ENCODE peak calls at places on chromosomes 12 and 14, in six cellular contexts. R is A549, L is HepG2, U is GM12878, E is K562, K is endothelial cell of umbilical vein. Q is an unnamed sample.
A peak's percentile ranks its signal among the peaks of the same experiment; 100 is the strongest.

GRCh38 chr12:102299731-102300130 is 102.1 kb upstream of the PMCH start:
- DNase-seq in L (no peak), K (no peak), U (no peak), R (no peak), E (no peak), Q (no peak)

GRCh38 chr14:105212541-105213305 is 31.6 kb upstream of the NUDT14 start:
- DNase-seq in R (no peak), E (no peak), K (no peak), U (no peak), L (no peak), Q (no peak)

GRCh38 chr12:66549050-66549389 is 129.9 kb downstream of the GRIP1 start:
- DNase-seq in U (no peak), K (no peak), L (no peak), E (no peak), R (no peak), Q (no peak)

GRCh38 chr14:42224053-42224888 is 617.6 kb downstream of the LRFN5 start:
- DNase-seq in L (peak; percentile 60), U (peak; percentile 5), K (peak; percentile 47), E (peak; percentile 12), R (peak; percentile 65), Q (peak; percentile 44)

GRCh38 chr12:72072613-72073212 is 134.1 kb downstream of the TPH2 start:
- DNase-seq in U (no peak), L (no peak), R (no peak), E (no peak), K (no peak), Q (no peak)

GRCh38 chr14:36454599-36455240 is 65.3 kb downstream of the NKX2-1 start:
- DNase-seq in U (no peak), K (no peak), R (peak; percentile 26), E (no peak), L (peak; percentile 79), Q (no peak)

GRCh38 chr14:105045710-105046326 is 19.4 kb downstream of the GPR132 start:
- DNase-seq in R (peak; percentile 87), E (peak; percentile 88), L (peak; percentile 58), U (no peak), K (peak; percentile 81), Q (peak; percentile 91)

GRCh38 chr14:94345344-94346072 is 22.4 kb upstream of the SERPINA6 start:
- DNase-seq in E (no peak), U (no peak), R (peak; percentile 81), L (peak; percentile 68), K (no peak), Q (no peak)

GRCh38 chr12:12684375-12685106 is 11.4 kb downstream of the GPR19 start:
- DNase-seq in E (peak; percentile 28), U (no peak), R (peak; percentile 51), L (peak; percentile 13), K (peak; percentile 38), Q (peak; percentile 52)

GRCh38 chr14:54424479-54424901 is 16.7 kb downstream of the CNIH1 start:
- DNase-seq in K (no peak), L (peak; percentile 91), U (no peak), E (no peak), R (no peak), Q (no peak)

GRCh38 chr12:3667485-3667884 is 85.4 kb downstream of the CRACR2A start:
- DNase-seq in U (no peak), L (no peak), R (peak; percentile 12), E (no peak), K (no peak), Q (no peak)

GRCh38 chr12:82554529-82554928 is 132.2 kb upstream of the TMTC2 start:
- DNase-seq in K (peak; percentile 54), U (peak; percentile 36), R (no peak), E (no peak), L (no peak), Q (peak; percentile 8)

GRCh38 chr14:65222434-65222833 is 120.1 kb upstream of the MAX start:
- DNase-seq in E (peak; percentile 53), L (no peak), K (peak; percentile 80), R (peak; percentile 53), U (no peak), Q (peak; percentile 72)

GRCh38 chr12:21336656-21337055 is 1.9 kb upstream of the SLCO1A2 start:
- DNase-seq in R (peak; percentile 25), K (no peak), L (peak; percentile 29), U (no peak), E (no peak), Q (no peak)
- TF ChIP-seq MAX in R (no peak), K (no peak), L (no peak), U (no peak), E (no peak), Q (no peak)

GRCh38 chr14:32469388-32470160 is 140.5 kb downstream of the AKAP6 start:
- DNase-seq in L (peak; percentile 63), U (no peak), K (peak; percentile 62), E (peak; percentile 7), R (peak; percentile 55), Q (peak; percentile 37)
- TF ChIP-seq MYC in L (no peak), U (no peak), K (no peak), E (no peak), R (no peak), Q (no peak)

GRCh38 chr14:62939970-62940369 is 105.3 kb downstream of the KCNH5 start:
- DNase-seq in L (no peak), K (no peak), R (no peak), E (no peak), U (no peak), Q (no peak)
- TF ChIP-seq MAX in L (no peak), K (no peak), R (no peak), E (no peak), U (no peak), Q (no peak)

GRCh38 chr14:34324363-34324795 is 137.7 kb downstream of the SPTSSA start:
- DNase-seq in E (peak; percentile 38), U (no peak), R (peak; percentile 58), L (peak; percentile 71), K (peak; percentile 37), Q (peak; percentile 61)
- TF ChIP-seq MYC in E (no peak), U (no peak), R (no peak), L (no peak), K (no peak), Q (no peak)

DNA sequence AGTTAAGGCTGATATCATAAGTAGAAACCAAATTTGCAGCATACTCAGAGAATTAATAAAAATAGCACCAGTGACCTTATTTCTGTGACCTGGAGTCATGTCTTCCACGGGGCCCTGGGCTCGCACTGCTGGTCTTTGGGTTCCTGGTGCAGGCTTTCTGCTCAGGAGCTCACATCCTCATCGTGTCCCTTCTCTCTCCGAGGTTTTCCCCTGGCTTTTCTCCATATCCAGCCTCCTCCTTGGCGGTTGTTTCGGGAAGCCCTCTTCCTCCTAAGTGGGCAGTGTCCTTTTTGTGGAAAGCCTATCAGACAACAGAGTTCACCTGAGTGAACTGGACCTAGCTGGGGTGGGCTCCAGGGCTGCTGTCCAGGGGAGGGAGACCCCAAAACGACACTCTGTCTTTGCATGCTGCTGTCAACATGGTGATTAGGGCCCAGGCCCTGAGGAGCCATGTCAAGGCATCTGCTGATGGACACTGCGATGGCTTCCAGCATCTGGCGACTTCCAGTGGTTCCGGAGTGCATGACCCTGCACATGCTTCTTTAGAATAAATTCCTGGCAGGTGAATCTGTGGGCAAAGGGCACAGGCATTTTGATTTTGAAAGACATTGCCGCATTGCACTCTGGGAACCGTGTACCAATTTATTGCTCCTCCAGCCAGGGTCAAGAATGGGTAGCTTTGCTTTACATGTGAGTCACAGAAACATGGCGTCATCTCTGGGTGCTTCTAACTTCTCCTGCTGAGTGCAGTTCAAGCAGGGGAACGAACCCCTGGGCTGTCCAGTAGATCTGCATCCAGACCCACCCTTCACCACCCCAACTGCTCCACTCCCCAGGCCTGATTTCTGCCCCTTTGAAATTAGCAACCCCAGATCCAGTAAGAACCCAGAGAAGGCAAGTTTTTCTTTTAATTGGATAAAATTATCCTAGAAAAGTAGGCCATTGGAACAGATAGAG is 136.8 kb downstream of the ADGRD1 start:
- DNase-seq in E (no peak), K (no peak), L (no peak), U (no peak), R (peak; percentile 54), Q (no peak)
- TF ChIP-seq MAX in E (no peak), K (no peak), L (no peak), U (no peak), R (no peak), Q (no peak)

GRCh38 chr14:61493239-61493638 is 171.9 kb downstream of the PRKCH start:
- DNase-seq in K (peak; percentile 24), U (no peak), E (no peak), L (no peak), R (peak; percentile 48), Q (no peak)

GRCh38 chr14:61491876-61492440 is 170.6 kb downstream of the PRKCH start:
- DNase-seq in L (no peak), R (no peak), K (peak; percentile 33), U (no peak), E (no peak), Q (no peak)

GRCh38 chr14:61495809-61496208 is 174.4 kb downstream of the PRKCH start:
- DNase-seq in L (no peak), K (no peak), E (no peak), R (no peak), U (no peak), Q (no peak)

GRCh38 chr14:61492474-61492873 is 171.1 kb downstream of the PRKCH start:
- DNase-seq in L (no peak), R (no peak), K (peak; percentile 17), U (no peak), E (no peak), Q (no peak)

DNA sequence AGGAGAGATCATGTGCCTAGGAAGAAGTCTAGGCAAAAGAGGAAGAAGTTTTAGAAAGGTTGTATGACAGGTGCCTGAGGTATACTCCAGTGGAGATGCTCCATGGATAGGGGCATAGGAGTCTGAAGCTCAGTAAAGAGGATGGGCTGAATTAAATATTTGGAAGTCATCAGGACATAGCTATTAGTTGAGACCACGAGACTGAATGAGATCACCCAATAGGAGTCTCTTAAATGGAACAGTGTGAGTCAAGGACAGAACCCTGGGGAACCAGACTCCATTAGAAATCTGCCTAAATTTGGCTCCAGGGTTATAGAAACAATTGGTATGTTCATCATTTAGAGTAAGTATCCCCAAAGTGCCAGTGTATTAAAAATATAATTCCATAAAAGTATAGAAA is 172.6 kb downstream of the PRKCH start:
- DNase-seq in E (no peak), L (no peak), U (no peak), R (no peak), K (no peak), Q (no peak)
- TF ChIP-seq MYC in E (no peak), L (no peak), U (no peak), R (no peak), K (no peak), Q (no peak)

Q was measured in NB4.